ENCODE peak calls at places on chromosomes 6 and 20, in eight cellular contexts. L is activated CD4-positive, alpha-beta T cell treated with anti-CD3 and anti-CD28 coated beads, Interleukin-2, amount 50 U/mL, for 1 hour; Q is H9; D is NCI-H1105 treated with DMSO at 0.1 percent for 48 hours; W is endothelial cell; I is mesendoderm; U is GM03348; Z is hippocampal formation. K is an unnamed sample.
A peak's percentile ranks its signal among the peaks of the same experiment; 100 is the strongest.

GRCh38 chr6:108119212-108120141 is 44.9 kb upstream of the OSTM1 start:
- DNase-seq in L (no peak), Q (peak; percentile 57), Z (no peak), W (no peak), D (no peak), U (no peak), I (peak; percentile 40), K (no peak)

GRCh38 chr6:2877960-2878359 is 25.1 kb downstream of the SERPINB9 start:
- DNase-seq in W (no peak), U (no peak), Z (no peak), L (no peak), Q (no peak), D (no peak), I (no peak), K (peak; percentile 29)

GRCh38 chr6:25218346-25218745 is 60.8 kb upstream of the CARMIL1 start:
- DNase-seq in L (no peak), W (no peak), I (no peak), Q (no peak), D (peak; percentile 71), Z (no peak), U (no peak), K (no peak)

GRCh38 chr6:137761072-137761471 is 106.0 kb upstream of the TNFAIP3 start:
- DNase-seq in W (no peak), D (no peak), Z (no peak), U (no peak), L (no peak), Q (no peak), I (peak; percentile 20), K (no peak)

GRCh38 chr6:21587925-21588811 is 5.4 kb upstream of the SOX4 start:
- DNase-seq in U (peak; percentile 58), L (peak; percentile 15), W (peak; percentile 59), Q (peak; percentile 60), Z (peak; percentile 58), D (peak; percentile 95), I (peak; percentile 70), K (peak; percentile 62)

GRCh38 chr20:36988494-36988966 is 37.0 kb upstream of the SAMHD1 start:
- DNase-seq in W (no peak), Q (no peak), D (peak; percentile 5), I (no peak), L (peak; percentile 22), U (no peak), Z (no peak), K (no peak)

GRCh38 chr6:31272431-31272830 is 539 bp upstream of the HLA-C start:
- DNase-seq in I (peak; percentile 8), W (no peak), Z (no peak), Q (no peak), L (no peak), U (peak; percentile 13), D (no peak), K (no peak)

GRCh38 chr6:85677243-85677956 is 34.7 kb upstream of the SYNCRIP start:
- DNase-seq in I (no peak), Q (no peak), U (no peak), L (no peak), W (no peak), D (peak; percentile 18), Z (no peak), K (no peak)

GRCh38 chr6:142361765-142362540 is 60.1 kb downstream of the ADGRG6 start:
- DNase-seq in U (peak; percentile 36), D (no peak), L (no peak), W (no peak), I (no peak), Z (no peak), Q (no peak), K (no peak)

GRCh38 chr6:140857734-140858380 is 1274.9 kb upstream of the GJE1 start:
- DNase-seq in Q (no peak), I (no peak), L (no peak), U (peak; percentile 48), D (peak; percentile 20), Z (no peak), W (no peak), K (no peak)

GRCh38 chr20:21213691-21214090 is 87.8 kb downstream of the KIZ start:
- DNase-seq in L (no peak), Q (no peak), W (no peak), U (no peak), D (no peak), Z (no peak), I (no peak), K (no peak)

GRCh38 chr6:101633081-101633480 is 239.6 kb downstream of the GRIK2 start:
- DNase-seq in I (no peak), W (no peak), Q (no peak), D (no peak), Z (no peak), U (no peak), L (no peak), K (no peak)